ENCODE peak calls at places on chromosomes 5 and 9, in nine cellular contexts. I, O, C, W, E, J, N, L and Q are unnamed samples.

GRCh38 chr9:137506274-137506673 is 43.9 kb downstream of the PNPLA7 start:
- DNase-seq in J (no peak), C (no peak), O (no peak), E (no peak), L (no peak), I (no peak), W (no peak), N (no peak), Q (no peak)

GRCh38 chr5:154478224-154478565 is at the start of gene HAND1:
- DNase-seq in N (peak), W (peak), E (peak), C (no peak), I (peak), L (no peak), J (peak), O (peak), Q (no peak)

GRCh38 chr5:172274951-172275753 is 8.4 kb downstream of the UBTD2 start:
- DNase-seq in L (peak), W (no peak), I (no peak), J (no peak), E (no peak), O (no peak), N (no peak), C (peak), Q (no peak)

GRCh38 chr5:38115318-38115827 is 143.0 kb upstream of the EGFLAM start:
- DNase-seq in C (no peak), I (no peak), O (no peak), W (no peak), J (no peak), L (no peak), E (no peak), N (no peak), Q (no peak)

GRCh38 chr5:76175051-76175666 is 92.0 kb downstream of the SV2C start:
- DNase-seq in O (peak), J (peak), C (peak), I (no peak), L (peak), E (peak), N (peak), W (peak), Q (no peak)

GRCh38 chr9:34492051-34492450 is 30.7 kb downstream of the ENHO start:
- DNase-seq in W (no peak), N (no peak), J (no peak), O (no peak), L (peak), I (no peak), C (no peak), E (no peak), Q (no peak)

GRCh38 chr5:113119271-113119924 is 142.8 kb downstream of the DCP2 start:
- DNase-seq in L (no peak), E (no peak), O (no peak), W (no peak), C (no peak), J (no peak), N (no peak), I (no peak), Q (no peak)

GRCh38 chr9:120109242-120109641 is 470.7 kb downstream of the CDK5RAP2 start:
- DNase-seq in E (no peak), I (no peak), J (peak), W (no peak), N (peak), C (no peak), O (no peak), L (no peak), Q (no peak)

GRCh38 chr9:100167176-100167575 is 68.1 kb downstream of the INVS start:
- DNase-seq in O (no peak), W (no peak), C (no peak), I (no peak), L (no peak), N (peak), E (no peak), J (no peak), Q (no peak)

GRCh38 chr5:42483472-42484154 is 60.4 kb downstream of the GHR start:
- DNase-seq in C (no peak), I (no peak), W (no peak), N (no peak), O (no peak), E (no peak), L (no peak), J (no peak), Q (no peak)

GRCh38 chr5:1005904-1006655 is 2.5 kb upstream of the NKD2 start:
- DNase-seq in O (no peak), W (no peak), J (peak), L (peak), N (no peak), I (no peak), E (no peak), C (peak), Q (no peak)

GRCh38 chr5:129991780-129992179 is 87.5 kb downstream of the CHSY3 start:
- DNase-seq in L (no peak), O (no peak), N (no peak), E (no peak), I (no peak), J (no peak), C (no peak), W (no peak), Q (no peak)

GRCh38 chr5:96601811-96602244 is 60.3 kb upstream of the CAST start:
- DNase-seq in I (peak), E (peak), C (peak), N (peak), W (peak), L (peak), O (peak), J (peak), Q (no peak)

GRCh38 chr9:120593955-120594277 is 13.9 kb upstream of the CDK5RAP2 start:
- DNase-seq in L (no peak), N (no peak), I (no peak), O (no peak), E (no peak), J (no peak), C (no peak), W (no peak), Q (no peak)

GRCh38 chr5:50744761-50745160 is 78.3 kb downstream of the PARP8 start:
- DNase-seq in I (no peak), E (peak), N (peak), J (no peak), L (no peak), O (peak), W (no peak), C (no peak), Q (no peak)